ENCODE peak calls at places on chromosomes 11 and 22, in four cellular contexts. One of them, this sample, is unnamed.
A peak's percentile ranks its signal among the peaks of the same experiment; 100 is the strongest.

GRCh38 chr11:70338594-70338993 is 59.7 kb upstream of the CTTN start:
- DNase-seq in activated T-cell treated with anti-CD3 and anti-CD28 coated beads for 24 hours: no peak
- DNase-seq in RPMI7951: no peak
- DNase-seq in right lobe of liver: no peak
- DNase-seq in this sample: no peak

GRCh38 chr11:71080239-71081097 is 171.9 kb downstream of the SHANK2 start:
- DNase-seq in activated T-cell treated with anti-CD3 and anti-CD28 coated beads for 24 hours: peak; percentile 43
- DNase-seq in RPMI7951: peak; percentile 61
- DNase-seq in right lobe of liver: peak; percentile 72
- DNase-seq in this sample: no peak

GRCh38 chr11:130202818-130203671 is 43.5 kb downstream of the ST14 start:
- DNase-seq in activated T-cell treated with anti-CD3 and anti-CD28 coated beads for 24 hours: no peak
- DNase-seq in RPMI7951: no peak
- DNase-seq in right lobe of liver: peak; percentile 17
- DNase-seq in this sample: no peak

GRCh38 chr22:45678961-45679912 is 7.6 kb downstream of the ATXN10 start:
- DNase-seq in activated T-cell treated with anti-CD3 and anti-CD28 coated beads for 24 hours: no peak
- DNase-seq in RPMI7951: peak; percentile 88
- DNase-seq in right lobe of liver: no peak
- DNase-seq in this sample: no peak

GRCh38 chr11:65261591-65262380 is at the start of gene POLA2:
- DNase-seq in activated T-cell treated with anti-CD3 and anti-CD28 coated beads for 24 hours: peak; percentile 96
- DNase-seq in RPMI7951: peak; percentile 95
- DNase-seq in right lobe of liver: peak; percentile 96
- DNase-seq in this sample: peak; percentile 90

GRCh38 chr11:13818325-13818724 is 144.2 kb upstream of the SPON1 start:
- DNase-seq in activated T-cell treated with anti-CD3 and anti-CD28 coated beads for 24 hours: no peak
- DNase-seq in RPMI7951: no peak
- DNase-seq in right lobe of liver: no peak
- DNase-seq in this sample: no peak

GRCh38 chr11:87970762-87971161 is 204.5 kb downstream of the RAB38 start:
- DNase-seq in activated T-cell treated with anti-CD3 and anti-CD28 coated beads for 24 hours: no peak
- DNase-seq in RPMI7951: no peak
- DNase-seq in right lobe of liver: no peak
- DNase-seq in this sample: no peak

GRCh38 chr22:25406510-25407210 is 157.8 kb upstream of the GRK3 start:
- DNase-seq in activated T-cell treated with anti-CD3 and anti-CD28 coated beads for 24 hours: no peak
- DNase-seq in RPMI7951: peak; percentile 37
- DNase-seq in right lobe of liver: no peak
- DNase-seq in this sample: no peak

This sample was measured in CD8-positive, alpha-beta T cell.